ENCODE peak calls at places on chromosomes 1 and 21, in nine cellular contexts. One of them, this sample, is unnamed.

GRCh38 chr21:44785620-44786344 is 15.8 kb downstream of the UBE2G2 start:
- DNase-seq in mucosa of gallbladder: no peak
- DNase-seq in occipital lobe: no peak
- DNase-seq in left colon: no peak
- DNase-seq in transverse colon: no peak
- DNase-seq in neural progenitor cell: no peak
- DNase-seq in GM20000: no peak
- DNase-seq in brain microvascular endothelial cell: no peak
- DNase-seq in RWPE1: no peak
- DNase-seq in this sample: peak

GRCh38 chr1:234486858-234487830 is 8.2 kb upstream of the TARBP1 start:
- DNase-seq in mucosa of gallbladder: peak
- DNase-seq in occipital lobe: peak
- DNase-seq in left colon: peak
- DNase-seq in transverse colon: peak
- DNase-seq in neural progenitor cell: no peak
- DNase-seq in GM20000: peak
- DNase-seq in brain microvascular endothelial cell: peak
- DNase-seq in RWPE1: peak
- DNase-seq in this sample: peak

GRCh38 chr1:72284084-72284397 is 1.7 kb upstream of the NEGR1 start:
- DNase-seq in mucosa of gallbladder: no peak
- DNase-seq in occipital lobe: no peak
- DNase-seq in left colon: no peak
- DNase-seq in transverse colon: no peak
- DNase-seq in neural progenitor cell: no peak
- DNase-seq in GM20000: no peak
- DNase-seq in brain microvascular endothelial cell: no peak
- DNase-seq in RWPE1: peak
- DNase-seq in this sample: peak

GRCh38 chr1:106435269-106435668 is 621.2 kb upstream of the PRMT6 start:
- DNase-seq in mucosa of gallbladder: no peak
- DNase-seq in occipital lobe: no peak
- DNase-seq in left colon: no peak
- DNase-seq in transverse colon: no peak
- DNase-seq in neural progenitor cell: no peak
- DNase-seq in GM20000: no peak
- DNase-seq in brain microvascular endothelial cell: no peak
- DNase-seq in RWPE1: no peak
- DNase-seq in this sample: no peak

GRCh38 chr1:153881764-153882163 is 41.0 kb downstream of the GATAD2B start:
- DNase-seq in mucosa of gallbladder: no peak
- DNase-seq in occipital lobe: no peak
- DNase-seq in left colon: no peak
- DNase-seq in transverse colon: no peak
- DNase-seq in neural progenitor cell: peak
- DNase-seq in GM20000: no peak
- DNase-seq in brain microvascular endothelial cell: peak
- DNase-seq in RWPE1: no peak
- DNase-seq in this sample: peak

GRCh38 chr1:93109578-93109977 is 30.5 kb downstream of the MTF2 start:
- DNase-seq in mucosa of gallbladder: no peak
- DNase-seq in occipital lobe: no peak
- DNase-seq in left colon: no peak
- DNase-seq in transverse colon: no peak
- DNase-seq in neural progenitor cell: no peak
- DNase-seq in GM20000: no peak
- DNase-seq in brain microvascular endothelial cell: no peak
- DNase-seq in RWPE1: no peak
- DNase-seq in this sample: no peak

GRCh38 chr1:231242516-231243198 is 1.6 kb downstream of the GNPAT start:
- DNase-seq in mucosa of gallbladder: no peak
- DNase-seq in occipital lobe: no peak
- DNase-seq in left colon: no peak
- DNase-seq in transverse colon: no peak
- DNase-seq in neural progenitor cell: no peak
- DNase-seq in GM20000: no peak
- DNase-seq in brain microvascular endothelial cell: peak
- DNase-seq in RWPE1: peak
- DNase-seq in this sample: no peak

GRCh38 chr21:33238146-33238545 is 8.4 kb downstream of the IFNAR2 start:
- DNase-seq in mucosa of gallbladder: no peak
- DNase-seq in occipital lobe: no peak
- DNase-seq in left colon: no peak
- DNase-seq in transverse colon: no peak
- DNase-seq in neural progenitor cell: no peak
- DNase-seq in GM20000: no peak
- DNase-seq in brain microvascular endothelial cell: no peak
- DNase-seq in RWPE1: no peak
- DNase-seq in this sample: no peak

GRCh38 chr1:37034301-37035013 is at the start of gene GRIK3:
- DNase-seq in mucosa of gallbladder: no peak
- DNase-seq in occipital lobe: no peak
- DNase-seq in left colon: no peak
- DNase-seq in transverse colon: no peak
- DNase-seq in neural progenitor cell: peak
- DNase-seq in GM20000: no peak
- DNase-seq in brain microvascular endothelial cell: no peak
- DNase-seq in RWPE1: no peak
- DNase-seq in this sample: peak

GRCh38 chr1:151942882-151943281 is 33.6 kb upstream of the THEM4 start:
- DNase-seq in mucosa of gallbladder: no peak
- DNase-seq in occipital lobe: no peak
- DNase-seq in left colon: no peak
- DNase-seq in transverse colon: no peak
- DNase-seq in neural progenitor cell: no peak
- DNase-seq in GM20000: no peak
- DNase-seq in brain microvascular endothelial cell: peak
- DNase-seq in RWPE1: no peak
- DNase-seq in this sample: no peak

GRCh38 chr1:29119365-29119929 is 4.3 kb downstream of the TMEM200B start:
- DNase-seq in mucosa of gallbladder: no peak
- DNase-seq in occipital lobe: no peak
- DNase-seq in left colon: no peak
- DNase-seq in transverse colon: no peak
- DNase-seq in neural progenitor cell: no peak
- DNase-seq in GM20000: no peak
- DNase-seq in brain microvascular endothelial cell: no peak
- DNase-seq in RWPE1: no peak
- DNase-seq in this sample: no peak

GRCh38 chr21:30372139-30372770 is at the start of gene KRTAP13-2:
- DNase-seq in mucosa of gallbladder: no peak
- DNase-seq in occipital lobe: no peak
- DNase-seq in left colon: no peak
- DNase-seq in transverse colon: no peak
- DNase-seq in neural progenitor cell: no peak
- DNase-seq in GM20000: no peak
- DNase-seq in brain microvascular endothelial cell: no peak
- DNase-seq in RWPE1: no peak
- DNase-seq in this sample: no peak

GRCh38 chr1:46595127-46595526 is 8.9 kb downstream of the MKNK1 start:
- DNase-seq in mucosa of gallbladder: peak
- DNase-seq in occipital lobe: no peak
- DNase-seq in left colon: peak
- DNase-seq in transverse colon: peak
- DNase-seq in neural progenitor cell: no peak
- DNase-seq in GM20000: no peak
- DNase-seq in brain microvascular endothelial cell: no peak
- DNase-seq in RWPE1: no peak
- DNase-seq in this sample: no peak

GRCh38 chr1:110857964-110858948 is 14.7 kb upstream of the CD53 start:
- DNase-seq in mucosa of gallbladder: no peak
- DNase-seq in occipital lobe: no peak
- DNase-seq in left colon: no peak
- DNase-seq in transverse colon: no peak
- DNase-seq in neural progenitor cell: no peak
- DNase-seq in GM20000: no peak
- DNase-seq in brain microvascular endothelial cell: no peak
- DNase-seq in RWPE1: no peak
- DNase-seq in this sample: no peak

GRCh38 chr1:6330410-6330827 is 63.1 kb downstream of the ACOT7 start:
- DNase-seq in mucosa of gallbladder: no peak
- DNase-seq in occipital lobe: peak
- DNase-seq in left colon: no peak
- DNase-seq in transverse colon: no peak
- DNase-seq in neural progenitor cell: no peak
- DNase-seq in GM20000: no peak
- DNase-seq in brain microvascular endothelial cell: no peak
- DNase-seq in RWPE1: no peak
- DNase-seq in this sample: peak

GRCh38 chr1:209789245-209789644 is 4.9 kb upstream of the C1orf74 start:
- DNase-seq in mucosa of gallbladder: no peak
- DNase-seq in occipital lobe: no peak
- DNase-seq in left colon: no peak
- DNase-seq in transverse colon: no peak
- DNase-seq in neural progenitor cell: no peak
- DNase-seq in GM20000: no peak
- DNase-seq in brain microvascular endothelial cell: no peak
- DNase-seq in RWPE1: no peak
- DNase-seq in this sample: no peak

GRCh38 chr1:17270891-17271765 is 22.2 kb downstream of the PADI3 start:
- DNase-seq in mucosa of gallbladder: no peak
- DNase-seq in occipital lobe: no peak
- DNase-seq in left colon: no peak
- DNase-seq in transverse colon: no peak
- DNase-seq in neural progenitor cell: no peak
- DNase-seq in GM20000: no peak
- DNase-seq in brain microvascular endothelial cell: no peak
- DNase-seq in RWPE1: no peak
- DNase-seq in this sample: no peak

GRCh38 chr1:248631354-248632041 is 3.4 kb downstream of the OR2T11 start:
- DNase-seq in mucosa of gallbladder: no peak
- DNase-seq in occipital lobe: no peak
- DNase-seq in left colon: no peak
- DNase-seq in transverse colon: peak
- DNase-seq in neural progenitor cell: no peak
- DNase-seq in GM20000: no peak
- DNase-seq in brain microvascular endothelial cell: no peak
- DNase-seq in RWPE1: peak
- DNase-seq in this sample: no peak

GRCh38 chr1:205936846-205937707 is 6.2 kb downstream of the SLC26A9 start:
- DNase-seq in mucosa of gallbladder: no peak
- DNase-seq in occipital lobe: no peak
- DNase-seq in left colon: no peak
- DNase-seq in transverse colon: no peak
- DNase-seq in neural progenitor cell: no peak
- DNase-seq in GM20000: no peak
- DNase-seq in brain microvascular endothelial cell: peak
- DNase-seq in RWPE1: peak
- DNase-seq in this sample: no peak

GRCh38 chr1:5738911-5739462 is 253.2 kb downstream of the NPHP4 start:
- DNase-seq in mucosa of gallbladder: no peak
- DNase-seq in occipital lobe: no peak
- DNase-seq in left colon: no peak
- DNase-seq in transverse colon: no peak
- DNase-seq in neural progenitor cell: no peak
- DNase-seq in GM20000: no peak
- DNase-seq in brain microvascular endothelial cell: no peak
- DNase-seq in RWPE1: no peak
- DNase-seq in this sample: no peak

GRCh38 chr1:200028586-200029034 is 1.1 kb downstream of the NR5A2 start:
- DNase-seq in mucosa of gallbladder: no peak
- DNase-seq in occipital lobe: no peak
- DNase-seq in left colon: no peak
- DNase-seq in transverse colon: no peak
- DNase-seq in neural progenitor cell: peak
- DNase-seq in GM20000: no peak
- DNase-seq in brain microvascular endothelial cell: no peak
- DNase-seq in RWPE1: no peak
- DNase-seq in this sample: no peak

GRCh38 chr1:240499012-240499411 is 112.9 kb downstream of the GREM2 start:
- DNase-seq in mucosa of gallbladder: no peak
- DNase-seq in occipital lobe: no peak
- DNase-seq in left colon: no peak
- DNase-seq in transverse colon: no peak
- DNase-seq in neural progenitor cell: no peak
- DNase-seq in GM20000: no peak
- DNase-seq in brain microvascular endothelial cell: peak
- DNase-seq in RWPE1: peak
- DNase-seq in this sample: no peak

GRCh38 chr1:46275030-46275337 is 27.4 kb downstream of the RAD54L start:
- DNase-seq in mucosa of gallbladder: no peak
- DNase-seq in occipital lobe: no peak
- DNase-seq in left colon: no peak
- DNase-seq in transverse colon: no peak
- DNase-seq in neural progenitor cell: no peak
- DNase-seq in GM20000: no peak
- DNase-seq in brain microvascular endothelial cell: no peak
- DNase-seq in RWPE1: no peak
- DNase-seq in this sample: no peak

GRCh38 chr1:223320959-223321358 is 43.0 kb downstream of the SUSD4 start:
- DNase-seq in mucosa of gallbladder: no peak
- DNase-seq in occipital lobe: no peak
- DNase-seq in left colon: no peak
- DNase-seq in transverse colon: no peak
- DNase-seq in neural progenitor cell: no peak
- DNase-seq in GM20000: no peak
- DNase-seq in brain microvascular endothelial cell: no peak
- DNase-seq in RWPE1: no peak
- DNase-seq in this sample: no peak

GRCh38 chr1:109901508-109902145 is 9.0 kb upstream of the CSF1 start:
- DNase-seq in mucosa of gallbladder: peak
- DNase-seq in occipital lobe: no peak
- DNase-seq in left colon: peak
- DNase-seq in transverse colon: peak
- DNase-seq in neural progenitor cell: no peak
- DNase-seq in GM20000: no peak
- DNase-seq in brain microvascular endothelial cell: no peak
- DNase-seq in RWPE1: peak
- DNase-seq in this sample: no peak

GRCh38 chr21:44285547-44285992 is at the start of gene AIRE:
- DNase-seq in mucosa of gallbladder: no peak
- DNase-seq in occipital lobe: no peak
- DNase-seq in left colon: no peak
- DNase-seq in transverse colon: no peak
- DNase-seq in neural progenitor cell: peak
- DNase-seq in GM20000: no peak
- DNase-seq in brain microvascular endothelial cell: peak
- DNase-seq in RWPE1: no peak
- DNase-seq in this sample: no peak

GRCh38 chr1:168906367-168906766 is 177.4 kb upstream of the DPT start:
- DNase-seq in mucosa of gallbladder: no peak
- DNase-seq in occipital lobe: no peak
- DNase-seq in left colon: no peak
- DNase-seq in transverse colon: no peak
- DNase-seq in neural progenitor cell: no peak
- DNase-seq in GM20000: no peak
- DNase-seq in brain microvascular endothelial cell: no peak
- DNase-seq in RWPE1: no peak
- DNase-seq in this sample: no peak

GRCh38 chr1:119132179-119132578 is 8.3 kb downstream of the WARS2 start:
- DNase-seq in mucosa of gallbladder: no peak
- DNase-seq in occipital lobe: no peak
- DNase-seq in left colon: no peak
- DNase-seq in transverse colon: no peak
- DNase-seq in neural progenitor cell: no peak
- DNase-seq in GM20000: no peak
- DNase-seq in brain microvascular endothelial cell: no peak
- DNase-seq in RWPE1: no peak
- DNase-seq in this sample: peak

This sample was measured in NCI-H446 treated with DMSO at 0.1 percent for 48 hours.